ENCODE peak calls at places on chromosomes 12 and 14, in five cellular contexts. J is substantia nigra; N is effector memory CD4-positive, alpha-beta T cell; D is GM23338; W is psoas muscle. K is an unnamed sample.

GRCh38 chr14:105857816-105858675 is 331.7 kb downstream of the TMEM121 start:
- DNase-seq in N (peak), W (peak), D (no peak), J (no peak), K (no peak)

GRCh38 chr14:37232907-37233481 is 35.3 kb downstream of the MIPOL1 start:
- DNase-seq in N (no peak), D (peak), W (no peak), J (no peak), K (peak)

GRCh38 chr12:96986883-96987523 is 79.9 kb downstream of the NEDD1 start:
- DNase-seq in D (peak), J (no peak), N (no peak), W (no peak), K (peak)

GRCh38 chr14:59632381-59632780 is 55.8 kb upstream of the CCDC175 start:
- DNase-seq in W (no peak), N (no peak), J (no peak), D (peak), K (peak)

GRCh38 chr14:22849212-22849819 is 12.9 kb downstream of the MMP14 start:
- DNase-seq in J (no peak), D (peak), N (no peak), W (peak), K (no peak)

GRCh38 chr14:21258194-21258888 is 10.9 kb downstream of the HNRNPC start:
- DNase-seq in J (no peak), N (no peak), D (no peak), W (no peak), K (no peak)

GRCh38 chr14:31420013-31420318 is 384 bp downstream of the HEATR5A start:
- DNase-seq in D (peak), J (no peak), N (peak), W (peak), K (peak)

GRCh38 chr14:87231336-87232026 is 761.5 kb downstream of the GALC start:
- DNase-seq in D (no peak), J (no peak), W (no peak), N (no peak), K (no peak)

GRCh38 chr12:68780731-68781130 is 27.2 kb upstream of the MDM2 start:
- DNase-seq in D (no peak), J (no peak), N (no peak), W (no peak), K (no peak)

GRCh38 chr14:51087024-51087423 is 7.9 kb downstream of the TRIM9 start:
- DNase-seq in D (peak), J (no peak), N (no peak), W (no peak), K (peak)

GRCh38 chr14:92914087-92914656 is 8.8 kb upstream of the CHGA start:
- DNase-seq in N (no peak), J (no peak), W (no peak), D (peak), K (peak)

GRCh38 chr14:102759416-102759815 is 17.8 kb upstream of the TRAF3 start:
- DNase-seq in N (no peak), J (no peak), W (no peak), D (peak), K (no peak)

GRCh38 chr14:33682746-33683145 is 268.1 kb downstream of the EGLN3 start:
- DNase-seq in J (no peak), N (no peak), D (no peak), W (peak), K (no peak)

GRCh38 chr14:35205737-35206136 is 83.4 kb downstream of the PRORP start:
- DNase-seq in J (no peak), D (no peak), W (no peak), N (no peak), K (no peak)

GRCh38 chr12:67420506-67420905 is 151.3 kb downstream of the CAND1 start:
- DNase-seq in W (no peak), D (no peak), N (no peak), J (no peak), K (no peak)

GRCh38 chr14:66572836-66573235 is 64.9 kb downstream of the GPHN start:
- DNase-seq in J (no peak), W (no peak), N (no peak), D (no peak), K (no peak)

GRCh38 chr12:40717576-40717975 is 25.3 kb downstream of the CNTN1 start:
- DNase-seq in D (no peak), W (no peak), J (no peak), N (no peak), K (no peak)

GRCh38 chr12:42790761-42791151 is 201.2 kb upstream of the PRICKLE1 start:
- DNase-seq in J (no peak), W (no peak), D (no peak), N (no peak), K (peak)

GRCh38 chr12:50197297-50197727 is 30.1 kb upstream of the CERS5 start:
- DNase-seq in W (no peak), D (no peak), J (no peak), N (no peak), K (no peak)

GRCh38 chr14:105173901-105174894 is 5.6 kb upstream of the JAG2 start:
- DNase-seq in J (no peak), N (peak), D (no peak), W (no peak), K (no peak)

GRCh38 chr12:92065664-92066063 is 80.0 kb downstream of the BTG1 start:
- DNase-seq in D (no peak), J (no peak), W (no peak), N (no peak), K (no peak)

K was measured in SW480.